ENCODE peak calls at places on chromosomes 3 and 15, in nine cellular contexts. N is heart right ventricle; D is psoas muscle; J is A549; X is SK-N-SH; R is fibroblast of lung; L is lung; Q is CD8-positive, alpha-beta T cell; F is heart left ventricle. U is an unnamed sample. For H3K9me3, the result is how much of the 10 kb centered on the place peaks cover.

GRCh38 chr3:38007754-38008090 is 17.1 kb downstream of the VILL start:
- DNase-seq in X (no peak), R (no peak), F (peak), D (peak), L (no peak), J (no peak), N (no peak), Q (no peak), U (no peak)

GRCh38 chr3:4794798-4795197 is 184.4 kb upstream of the BHLHE40 start:
- DNase-seq in X (no peak), L (no peak), R (peak), J (no peak), N (no peak), Q (no peak), D (no peak), F (no peak), U (no peak)

GRCh38 chr3:11530153-11530721 is 113.5 kb downstream of the VGLL4 start:
- DNase-seq in R (peak), L (no peak), N (peak), F (peak), X (no peak), D (no peak), J (peak), Q (no peak), U (no peak)

GRCh38 chr3:107346559-107346958 is 30.7 kb upstream of the CCDC54 start:
- DNase-seq in D (no peak), L (no peak), F (no peak), N (no peak), Q (no peak), J (no peak), R (no peak), X (no peak), U (no peak)

GRCh38 chr3:102478160-102478559 is 43.3 kb downstream of the ZPLD1 start:
- DNase-seq in X (no peak), N (no peak), Q (no peak), F (no peak), D (no peak), R (no peak), L (no peak), J (no peak), U (no peak)

GRCh38 chr3:21117397-21117796 is 633.6 kb downstream of the ZNF385D start:
- DNase-seq in R (peak), J (no peak), Q (no peak), X (no peak), D (no peak), F (no peak), L (no peak), N (no peak), U (no peak)

GRCh38 chr3:120100711-120101110 is 6.5 kb upstream of the GSK3B start:
- DNase-seq in N (no peak), J (no peak), L (no peak), R (peak), D (no peak), Q (no peak), X (no peak), F (no peak), U (no peak)

GRCh38 chr3:23479615-23480323 is 276.6 kb downstream of the UBE2E2 start:
- DNase-seq in L (no peak), X (no peak), Q (no peak), D (no peak), N (no peak), R (no peak), F (no peak), J (no peak), U (no peak)

GRCh38 chr3:46913644-46914043 is 36.1 kb downstream of the PTH1R start:
- DNase-seq in N (no peak), X (no peak), J (peak), D (peak), R (peak), F (no peak), Q (no peak), L (no peak), U (peak)

GRCh38 chr3:67644827-67645226 is 9.6 kb downstream of the SUCLG2 start:
- DNase-seq in N (no peak), J (no peak), Q (no peak), R (no peak), X (no peak), L (no peak), D (no peak), F (no peak), U (no peak)

GRCh38 chr3:194269610-194270145 is 81.5 kb downstream of the CPN2 start:
- DNase-seq in X (peak), L (peak), D (peak), J (no peak), Q (no peak), F (peak), N (peak), R (peak), U (no peak)

GRCh38 chr15:99443768-99444446 is 121.9 kb upstream of the MEF2A start:
- DNase-seq in L (no peak), F (no peak), X (peak), Q (peak), D (no peak), R (no peak), J (no peak), N (no peak), U (no peak)

GRCh38 chr15:78315686-78316085 is 16.3 kb upstream of the SKIC8 start:
- DNase-seq in L (no peak), D (no peak), X (peak), Q (no peak), R (no peak), F (no peak), N (no peak), J (peak), U (peak)

GRCh38 chr3:94596141-94596540 is 533.3 kb downstream of the NSUN3 start:
- DNase-seq in Q (no peak), J (no peak), X (no peak), N (no peak), F (no peak), D (no peak), R (no peak), L (no peak), U (no peak)

GRCh38 chr3:37198547-37198946 is 24.2 kb upstream of the LRRFIP2 start:
- DNase-seq in D (no peak), N (no peak), F (no peak), Q (no peak), R (no peak), L (no peak), J (no peak), X (no peak), U (no peak)

GRCh38 chr3:127224118-127224517 is 31.2 kb downstream of the PRR23E start:
- DNase-seq in N (no peak), X (no peak), F (no peak), L (no peak), J (no peak), Q (no peak), R (no peak), D (no peak), U (no peak)

GRCh38 chr3:129358177-129359101 is 70.0 kb downstream of the EFCAB12 start:
- DNase-seq in N (no peak), J (no peak), R (no peak), X (peak), F (no peak), L (no peak), Q (no peak), D (peak), U (no peak)

GRCh38 chr3:184466413-184466960 is 86.6 kb downstream of the CHRD start:
- DNase-seq in L (no peak), N (peak), D (peak), X (no peak), Q (no peak), J (no peak), R (peak), F (peak), U (no peak)

GRCh38 chr3:81592101-81592500 is 169.3 kb downstream of the GBE1 start:
- DNase-seq in D (no peak), J (peak), F (no peak), R (peak), N (no peak), Q (no peak), L (no peak), X (no peak), U (no peak)

GRCh38 chr15:40310993-40311392 is 3.3 kb upstream of the PLCB2 start:
- DNase-seq in D (no peak), Q (no peak), F (no peak), J (no peak), X (no peak), R (no peak), L (no peak), N (no peak), U (no peak)

GRCh38 chr3:45965281-45966052 is 22.2 kb downstream of the CXCR6 start:
- DNase-seq in D (no peak), L (no peak), J (no peak), X (no peak), N (no peak), R (no peak), F (no peak), Q (peak), U (no peak)

GRCh38 chr3:58009026-58009748 is 965 bp downstream of the FLNB start:
- DNase-seq in Q (peak), X (peak), J (no peak), R (no peak), D (no peak), L (peak), F (peak), N (peak), U (no peak)

GRCh38 chr15:94253742-94254141 is 22.4 kb downstream of the MCTP2 start:
- DNase-seq in R (no peak), J (no peak), D (no peak), Q (no peak), X (no peak), F (no peak), L (no peak), N (no peak), U (no peak)

GRCh38 chr15:78130466-78131294 is 565 bp downstream of the CIB2 start:
- DNase-seq in F (no peak), Q (peak), R (no peak), J (peak), D (peak), N (no peak), X (peak), L (no peak), U (no peak)

GRCh38 chr3:132606085-132606484 is 9.0 kb downstream of the ACKR4 start:
- DNase-seq in R (peak), D (no peak), L (no peak), Q (no peak), N (no peak), X (no peak), J (no peak), F (no peak), U (no peak)

GRCh38 chr3:100370751-100371150 is 30.1 kb downstream of the TOMM70 start:
- DNase-seq in X (no peak), R (no peak), N (no peak), F (no peak), J (no peak), L (no peak), Q (no peak), D (no peak), U (no peak)

GRCh38 chr3:106329505-106329904 is 460.7 kb upstream of the CBLB start:
- DNase-seq in R (no peak), N (no peak), X (no peak), F (no peak), J (no peak), D (no peak), L (no peak), Q (no peak), U (no peak)

GRCh38 chr3:11060500-11061251 is 68.1 kb downstream of the SLC6A1 start:
- DNase-seq in J (peak), L (peak), F (peak), D (peak), X (peak), Q (peak), N (peak), R (peak), U (peak)

GRCh38 chr15:74269362-74270035 is 33.4 kb downstream of the CCDC33 start:
- DNase-seq in J (no peak), R (no peak), L (no peak), X (no peak), D (no peak), F (no peak), Q (no peak), N (no peak), U (no peak)

GRCh38 chr3:46646700-46647099 is 34.4 kb downstream of the FAM240A start:
- DNase-seq in Q (no peak), L (no peak), J (no peak), F (no peak), D (no peak), R (peak), N (no peak), X (no peak), U (no peak)

GRCh38 chr3:157669403-157669802 is 166.2 kb upstream of the VEPH1 start:
- DNase-seq in J (no peak), N (no peak), L (no peak), R (no peak), F (no peak), Q (no peak), X (no peak), D (no peak), U (no peak)

GRCh38 chr3:132239587-132239986 is 77.6 kb upstream of the ACP3 start:
- DNase-seq in L (no peak), Q (no peak), D (no peak), J (no peak), R (no peak), N (no peak), X (no peak), F (no peak), U (no peak)

GRCh38 chr3:175312766-175313165 is 453.6 kb downstream of the NAALADL2 start:
- DNase-seq in D (no peak), J (no peak), R (no peak), F (no peak), N (no peak), L (no peak), Q (no peak), X (no peak), U (no peak)

GRCh38 chr15:20361091-20361490 is 180.5 kb downstream of the GOLGA6L6 start:
- DNase-seq in L (no peak), X (no peak), J (no peak), D (no peak), Q (no peak), F (no peak), R (no peak), N (no peak), U (no peak)

GRCh38 chr15:20356444-20357138 is 185.0 kb downstream of the GOLGA6L6 start:
- DNase-seq in Q (peak), F (peak), L (peak), D (peak), J (peak), N (peak), R (no peak), X (peak), U (peak)

GRCh38 chr15:20358066-20358780 is 183.4 kb downstream of the GOLGA6L6 start:
- DNase-seq in L (no peak), R (no peak), Q (no peak), F (no peak), D (peak), X (no peak), J (no peak), N (peak), U (no peak)

GRCh38 chr15:20357139-20358065 is 184.2 kb downstream of the GOLGA6L6 start:
- DNase-seq in F (no peak), L (no peak), D (peak), X (no peak), N (peak), R (no peak), Q (no peak), J (peak), U (no peak)

DNA sequence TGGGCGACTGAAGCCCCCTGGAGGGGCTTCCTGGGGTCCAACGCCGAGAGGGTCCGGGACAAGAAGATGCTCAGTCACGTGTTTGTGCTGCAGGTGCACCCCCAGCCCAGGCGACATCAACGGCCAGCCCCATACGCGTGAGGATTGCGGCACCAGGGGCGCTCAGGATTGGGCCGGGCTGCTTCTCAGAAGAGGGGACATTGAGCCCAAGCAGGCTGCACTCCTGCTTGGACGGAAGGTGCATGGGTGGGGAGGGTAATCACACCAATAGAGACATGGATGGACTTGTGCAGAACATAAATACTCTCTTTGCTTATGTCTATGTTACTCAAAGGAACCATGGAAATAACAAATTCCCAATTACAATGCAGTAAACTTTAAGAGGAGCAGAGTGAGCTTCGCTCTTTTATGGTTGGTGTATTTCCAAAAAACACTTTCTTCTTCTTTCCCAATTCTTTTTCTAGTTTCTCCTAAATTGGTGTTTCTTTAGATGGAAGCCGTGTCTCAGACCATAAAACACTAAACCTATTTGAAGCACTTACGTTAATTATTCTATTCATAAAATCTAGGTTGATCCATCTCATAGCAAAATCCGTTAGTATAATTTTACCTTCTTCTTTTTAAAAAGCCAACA is 182.7 kb downstream of the GOLGA6L6 start:
- DNase-seq in D (no peak), F (no peak), Q (no peak), X (no peak), R (no peak), L (no peak), J (peak), N (no peak), U (no peak)
- H3K9me3 ChIP-seq in D (under half), F (under half), Q (under half), X (under half), R (under half), L (under half), J (under half), N (under half), U (half or more)

GRCh38 chr3:183254816-183255730 is 2.0 kb downstream of the B3GNT5 start:
- DNase-seq in J (no peak), N (no peak), D (no peak), F (no peak), X (no peak), R (peak), L (no peak), Q (no peak), U (no peak)
- H3K4me3 ChIP-seq in J (peak), N (peak), D (peak), F (peak), X (peak), R (peak), L (peak), Q (peak), U (peak)

GRCh38 chr3:153163349-153164008 is 1.5 kb downstream of the RAP2B start:
- DNase-seq in Q (no peak), N (no peak), D (no peak), F (no peak), J (peak), X (no peak), L (peak), R (peak), U (peak)
- TF ChIP-seq CTCF in Q (no peak), N (no peak), D (no peak), F (no peak), J (no peak), X (no peak), L (no peak), R (no peak), U (no peak)

DNA sequence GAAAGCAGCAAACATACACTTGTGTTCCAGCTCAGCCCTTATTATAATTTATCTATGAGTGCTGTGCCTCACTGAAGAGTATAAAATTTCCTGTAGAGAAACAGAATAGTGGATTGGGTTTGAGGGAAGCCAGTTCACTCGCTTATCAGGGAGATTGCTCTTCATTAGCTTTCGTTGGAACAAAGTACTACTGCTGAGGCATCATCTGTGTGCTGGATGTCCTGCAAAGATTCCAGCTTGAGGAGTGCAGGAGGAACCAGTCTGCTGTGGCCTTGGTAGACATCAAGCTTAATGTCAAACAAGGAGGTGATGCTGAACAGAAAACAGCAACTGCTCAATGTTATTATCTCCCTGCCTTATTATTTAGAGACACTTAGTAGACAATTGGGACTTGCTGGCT is 297.5 kb upstream of the DPH6 start:
- DNase-seq in D (no peak), X (no peak), L (no peak), F (no peak), Q (no peak), N (no peak), J (no peak), R (no peak), U (no peak)
- H3K9me3 ChIP-seq in D (under half), X (under half), L (under half), F (under half), Q (under half), N (under half), J (under half), R (under half), U (under half)

U was measured in A673.